ENCODE peak calls at places on chromosome 21, in seven cellular contexts. T is lower lobe of right lung; L is Peyer's patch; K is HCT116; M is effector memory CD4-positive, alpha-beta T cell; P is GM12878; Q is adipocyte. V is an unnamed sample. For H3K9me3, the result is how much of the 10 kb centered on the place peaks cover.

GRCh38 chr21:43762303-43763128 is 13.6 kb downstream of the CSTB start:
- DNase-seq in L (no peak), Q (no peak), M (no peak), K (no peak), T (no peak), P (no peak), V (no peak)

GRCh38 chr21:31111093-31111492 is 72.8 kb upstream of the KRTAP19-8 start:
- DNase-seq in K (no peak), L (no peak), P (no peak), T (no peak), M (no peak), Q (no peak), V (no peak)

GRCh38 chr21:15552914-15553491 is 176.8 kb upstream of the USP25 start:
- DNase-seq in T (no peak), Q (peak), M (no peak), L (no peak), K (no peak), P (no peak), V (no peak)

GRCh38 chr21:15363921-15364320 is 299.1 kb upstream of the NRIP1 start:
- DNase-seq in K (no peak), Q (no peak), T (no peak), L (no peak), P (no peak), M (no peak), V (no peak)

GRCh38 chr21:42683371-42684108 is 30.1 kb downstream of the PDE9A start:
- DNase-seq in P (no peak), T (no peak), Q (no peak), L (no peak), K (no peak), M (no peak), V (no peak)

GRCh38 chr21:35257413-35257812 is 208.3 kb upstream of the RUNX1 start:
- DNase-seq in M (no peak), T (peak), L (no peak), K (peak), P (no peak), Q (peak), V (peak)

GRCh38 chr21:45319461-45320211 is 31.9 kb upstream of the POFUT2 start:
- DNase-seq in L (peak), T (no peak), M (no peak), Q (peak), P (no peak), K (no peak), V (peak)

GRCh38 chr21:43195131-43196021 is 26.6 kb downstream of the CRYAA start:
- DNase-seq in Q (no peak), P (no peak), L (no peak), T (no peak), M (no peak), K (no peak), V (peak)

GRCh38 chr21:26470361-26471115 is 102.5 kb downstream of the CYYR1 start:
- DNase-seq in K (no peak), T (no peak), L (no peak), M (no peak), Q (no peak), P (no peak), V (peak)

GRCh38 chr21:44299458-44300261 is at the start of gene PFKL:
- DNase-seq in Q (peak), P (peak), L (peak), T (peak), M (peak), K (no peak), V (peak)

GRCh38 chr21:15058718-15059316 is 6.0 kb downstream of the NRIP1 start:
- DNase-seq in M (no peak), L (no peak), P (no peak), K (peak), Q (peak), T (no peak), V (no peak)

GRCh38 chr21:41545500-41546359 is 37.8 kb upstream of the TMPRSS2 start:
- DNase-seq in T (no peak), K (no peak), P (peak), L (no peak), M (no peak), Q (no peak), V (no peak)

GRCh38 chr21:25313891-25314646 is 293.2 kb downstream of the MRPL39 start:
- DNase-seq in L (no peak), P (no peak), M (no peak), K (no peak), T (no peak), Q (peak), V (no peak)

GRCh38 chr21:27339902-27340301 is 373.0 kb upstream of the ADAMTS5 start:
- DNase-seq in L (no peak), K (no peak), T (no peak), P (no peak), Q (peak), M (no peak), V (no peak)

GRCh38 chr21:42302794-42303193 is 12.4 kb downstream of the TFF3 start:
- DNase-seq in P (no peak), K (no peak), L (no peak), T (no peak), M (no peak), Q (no peak), V (no peak)

GRCh38 chr21:26835027-26835713 is 10.0 kb downstream of the ADAMTS1 start:
- DNase-seq in P (no peak), L (no peak), M (no peak), T (no peak), Q (peak), K (no peak), V (peak)

GRCh38 chr21:16976132-16976666 is 536.6 kb upstream of the CXADR start:
- DNase-seq in P (no peak), Q (peak), M (no peak), T (no peak), K (no peak), L (no peak), V (no peak)

GRCh38 chr21:25831300-25831699 is 96.5 kb downstream of the GABPA start:
- DNase-seq in P (no peak), T (no peak), L (no peak), M (no peak), Q (no peak), K (no peak), V (no peak)

GRCh38 chr21:45530423-45531113 is 11.7 kb downstream of the SLC19A1 start:
- DNase-seq in T (peak), K (no peak), L (peak), Q (no peak), P (no peak), M (no peak), V (peak)

GRCh38 chr21:44802396-44803153 is 955 bp upstream of the UBE2G2 start:
- DNase-seq in M (no peak), K (no peak), Q (no peak), P (no peak), L (no peak), T (no peak), V (no peak)

GRCh38 chr21:46557469-46557868 is 47.4 kb downstream of the S100B start:
- DNase-seq in L (no peak), Q (no peak), T (peak), M (no peak), P (no peak), K (no peak), V (no peak)

GRCh38 chr21:40278345-40278744 is 411.1 kb downstream of the PCP4 start:
- DNase-seq in M (no peak), Q (no peak), P (no peak), L (no peak), T (no peak), K (no peak), V (no peak)

GRCh38 chr21:28089599-28090421 is 902.9 kb downstream of the LTN1 start:
- DNase-seq in P (no peak), K (no peak), T (no peak), L (no peak), M (no peak), Q (no peak), V (peak)

GRCh38 chr21:15631342-15631741 is 98.4 kb upstream of the USP25 start:
- DNase-seq in L (no peak), K (no peak), Q (peak), T (no peak), P (no peak), M (no peak), V (no peak)

GRCh38 chr21:25371831-25372434 is 235.3 kb downstream of the MRPL39 start:
- DNase-seq in K (no peak), L (no peak), P (no peak), M (no peak), T (no peak), Q (no peak), V (no peak)

GRCh38 chr21:45618287-45618686 is 25.2 kb upstream of the PCBP3 start:
- DNase-seq in L (peak), M (no peak), K (no peak), P (no peak), Q (no peak), T (no peak), V (no peak)

GRCh38 chr21:44998086-44998620 is 58.3 kb downstream of the SLX9 start:
- DNase-seq in K (no peak), P (no peak), M (no peak), L (no peak), T (no peak), Q (no peak), V (peak)

GRCh38 chr21:27212444-27212843 is 245.6 kb upstream of the ADAMTS5 start:
- DNase-seq in T (no peak), L (no peak), Q (no peak), P (no peak), K (no peak), M (no peak), V (no peak)

GRCh38 chr21:46120301-46121285 is 22.7 kb downstream of the COL6A2 start:
- DNase-seq in K (no peak), P (no peak), Q (no peak), L (peak), T (peak), M (no peak), V (peak)

GRCh38 chr21:29254550-29254949 is 44.2 kb upstream of the BACH1 start:
- DNase-seq in K (no peak), T (no peak), P (no peak), Q (no peak), M (no peak), L (no peak), V (no peak)

GRCh38 chr21:29257701-29258100 is 41.0 kb upstream of the BACH1 start:
- DNase-seq in M (no peak), L (no peak), K (no peak), T (no peak), P (no peak), Q (peak), V (no peak)

GRCh38 chr21:29260461-29260860 is 38.3 kb upstream of the BACH1 start:
- DNase-seq in Q (no peak), P (no peak), L (no peak), T (no peak), K (no peak), M (no peak), V (no peak)

GRCh38 chr21:29258626-29259335 is 39.9 kb upstream of the BACH1 start:
- DNase-seq in P (no peak), L (no peak), T (no peak), M (no peak), Q (peak), K (no peak), V (no peak)

DNA sequence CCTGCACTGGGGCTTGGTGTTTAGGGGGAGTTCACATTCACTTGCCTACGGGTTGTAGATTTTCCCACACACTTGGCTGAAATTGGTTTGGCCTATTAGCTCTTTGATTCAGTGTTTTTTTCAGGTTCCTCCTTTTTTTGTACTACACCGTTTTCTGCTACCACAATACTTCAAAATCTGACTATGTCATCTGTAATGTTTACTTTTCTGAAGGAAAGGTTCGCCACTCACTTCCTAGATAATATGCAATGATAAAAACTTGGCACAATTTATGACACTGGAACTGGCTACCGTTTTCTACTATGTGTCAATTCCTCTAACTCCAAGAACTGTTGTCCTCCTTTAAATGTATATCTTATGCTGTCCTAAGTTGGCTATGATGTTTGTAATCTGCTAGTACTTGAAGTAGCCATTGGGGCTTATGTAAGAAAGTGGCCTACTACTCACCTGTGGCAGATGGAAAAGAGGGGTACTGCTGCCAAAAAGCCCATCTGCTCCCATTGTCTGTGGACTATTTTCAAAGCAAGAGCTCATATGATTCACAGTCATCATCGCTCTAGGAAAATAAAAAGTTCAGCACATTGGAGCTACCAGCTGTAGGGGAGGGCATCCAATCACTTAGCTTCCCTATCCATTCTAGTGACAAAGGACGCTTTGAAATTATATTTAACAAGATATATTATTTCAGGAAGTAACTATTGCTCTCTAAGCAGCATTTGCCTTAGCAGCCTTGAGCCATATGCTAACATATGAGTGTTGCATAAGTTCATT is 42.4 kb upstream of the BACH1 start:
- DNase-seq in P (no peak), Q (no peak), M (no peak), T (no peak), K (no peak), L (no peak), V (no peak)
- H3K4me3 ChIP-seq in P (no peak), Q (no peak), M (no peak), T (no peak), K (no peak), L (no peak), V (no peak)

DNA sequence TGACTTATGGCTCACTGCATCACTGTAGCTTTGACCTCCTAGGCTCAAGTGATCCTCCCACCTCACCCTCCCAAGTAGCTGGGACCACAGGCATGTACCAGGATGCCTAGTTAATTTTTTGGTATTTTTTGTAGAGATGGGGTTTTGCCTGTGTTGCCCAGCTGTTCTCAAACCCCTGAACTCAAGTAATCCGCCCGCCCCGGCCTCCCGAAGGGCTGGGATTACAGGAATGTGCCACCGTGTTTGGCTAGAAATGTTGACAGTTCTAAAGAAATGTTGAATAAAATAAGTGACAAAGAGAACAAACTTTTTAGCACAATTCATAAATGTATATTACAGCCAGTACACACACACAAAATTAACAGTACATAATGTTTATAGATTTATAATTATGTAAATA is 1586.1 kb downstream of the NCAM2 start:
- DNase-seq in T (no peak), L (no peak), M (no peak), K (no peak), P (no peak), Q (no peak), V (no peak)
- H3K9me3 ChIP-seq in T (under half), L (under half), M (under half), K (under half), P (under half), Q (under half), V (under half)

GRCh38 chr21:32613436-32614043 is 1.4 kb upstream of the CFAP298 start:
- DNase-seq in M (no peak), L (no peak), T (no peak), P (no peak), K (no peak), Q (no peak), V (no peak)
- H3K4me3 ChIP-seq in M (peak), L (peak), T (peak), P (peak), K (peak), Q (peak), V (peak)

GRCh38 chr21:20874202-20874601 is 124.0 kb upstream of the NCAM2 start:
- DNase-seq in M (no peak), Q (no peak), T (no peak), K (no peak), L (no peak), P (no peak), V (no peak)

GRCh38 chr21:20882462-20883415 is 115.5 kb upstream of the NCAM2 start:
- DNase-seq in L (no peak), T (no peak), M (no peak), K (peak), Q (peak), P (no peak), V (no peak)

GRCh38 chr21:20875741-20876140 is 122.5 kb upstream of the NCAM2 start:
- DNase-seq in P (no peak), K (no peak), L (no peak), M (no peak), Q (no peak), T (no peak), V (no peak)

DNA sequence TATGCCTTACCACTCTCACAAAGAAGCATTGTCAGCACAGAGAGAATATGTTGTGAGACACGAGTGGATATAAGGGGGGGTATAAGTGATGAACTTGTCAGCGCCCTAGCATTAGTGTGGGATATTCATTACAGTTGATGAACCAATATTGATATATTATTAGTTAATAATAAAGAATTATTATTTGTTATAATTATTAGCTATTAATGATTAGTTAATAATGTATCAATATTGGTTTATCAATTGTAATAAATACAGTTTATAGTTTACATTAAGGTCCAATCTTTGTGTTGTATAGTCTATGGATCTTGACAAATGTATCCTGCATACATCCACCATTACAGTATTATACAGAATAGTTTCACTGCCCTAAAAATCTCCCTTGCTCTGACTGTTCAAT is 120.2 kb upstream of the NCAM2 start:
- DNase-seq in P (no peak), K (no peak), L (no peak), Q (no peak), M (no peak), T (no peak), V (no peak)
- H3K9me3 ChIP-seq in P (under half), K (under half), L (under half), Q (under half), M (under half), T (under half), V (under half)

DNA sequence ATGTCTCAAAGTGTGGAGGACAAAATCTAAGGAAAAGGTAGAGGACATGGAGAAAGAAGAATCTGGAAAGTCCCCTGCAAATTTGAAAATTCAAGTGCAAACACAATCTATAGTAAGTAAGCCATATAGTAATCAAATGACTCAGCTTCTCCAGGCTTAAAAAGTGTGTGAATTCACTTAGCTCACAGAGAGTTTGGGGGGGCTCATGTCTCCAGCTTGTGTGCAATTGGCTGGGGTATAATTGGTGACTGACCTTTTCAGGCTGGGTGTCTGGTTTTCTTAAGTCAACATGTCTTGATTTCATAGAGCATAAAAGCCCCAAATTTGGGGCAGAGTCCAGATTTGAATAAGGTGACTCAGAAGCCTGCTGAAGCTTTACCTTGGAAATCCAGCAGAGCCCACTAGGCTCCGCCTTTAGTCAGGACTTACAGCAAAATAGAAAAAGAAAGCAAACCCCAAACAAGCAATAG is 8.6 kb downstream of the CLDN14 start:
- DNase-seq in T (no peak), P (peak), Q (no peak), M (no peak), K (no peak), L (no peak), V (no peak)
- H3K4me3 ChIP-seq in T (no peak), P (no peak), Q (no peak), M (no peak), K (no peak), L (no peak), V (no peak)